ENCODE peak calls at places on chromosomes 12 and 14, in four cellular contexts. C, H, I and J are unnamed samples.

GRCh38 chr12:47022296-47022695 is 57.1 kb upstream of the PCED1B start:
- DNase-seq in C (peak; percentile 82), H (no peak), I (no peak), J (peak; percentile 85)

GRCh38 chr12:2495452-2496112 is 299.2 kb upstream of the FKBP4 start:
- DNase-seq in I (no peak), H (no peak), C (no peak), J (no peak)

GRCh38 chr14:102239231-102239630 is 65.7 kb downstream of the MOK start:
- DNase-seq in I (no peak), C (no peak), H (no peak), J (no peak)

GRCh38 chr14:20415723-20416622 is 2.7 kb upstream of the TEP1 start:
- DNase-seq in H (peak; percentile 84), C (peak; percentile 61), I (peak; percentile 63), J (peak; percentile 72)

GRCh38 chr12:132178801-132179401 is 34.6 kb downstream of the NOC4L start:
- DNase-seq in H (no peak), I (no peak), C (no peak), J (no peak)

GRCh38 chr14:100307215-100308111 is 1.2 kb upstream of the SLC25A29 start:
- DNase-seq in C (peak; percentile 17), I (no peak), H (no peak), J (peak; percentile 19)

GRCh38 chr12:127101086-127101485 is 1165.9 kb upstream of the TMEM132C start:
- DNase-seq in I (no peak), C (no peak), H (no peak), J (no peak)

GRCh38 chr12:11202811-11203210 is 16.1 kb upstream of the TAS2R42 start:
- DNase-seq in H (no peak), I (no peak), C (no peak), J (peak; percentile 52)

GRCh38 chr14:55212611-55213010 is 21.2 kb upstream of the DLGAP5 start:
- DNase-seq in C (no peak), I (no peak), H (no peak), J (no peak)

GRCh38 chr14:96213871-96214465 is 9.3 kb downstream of the BDKRB2 start:
- DNase-seq in H (no peak), I (no peak), C (no peak), J (no peak)

GRCh38 chr14:61500046-61500445 is 178.7 kb downstream of the PRKCH start:
- DNase-seq in H (no peak), C (no peak), I (no peak), J (no peak)

GRCh38 chr12:8780389-8780788 is 42.0 kb upstream of the A2ML1 start:
- DNase-seq in H (peak; percentile 33), C (peak; percentile 44), I (no peak), J (peak; percentile 49)

GRCh38 chr12:109459247-109459646 is 17.9 kb downstream of the KCTD10 start:
- DNase-seq in I (no peak), H (no peak), C (peak; percentile 89), J (peak; percentile 49)

GRCh38 chr12:109462868-109463692 is 14.0 kb downstream of the KCTD10 start:
- DNase-seq in I (no peak), H (no peak), C (peak; percentile 98), J (peak; percentile 96)

GRCh38 chr12:109461846-109462766 is 15.0 kb downstream of the KCTD10 start:
- DNase-seq in H (no peak), C (peak; percentile 95), I (no peak), J (peak; percentile 98)

GRCh38 chr12:109460538-109460937 is 16.6 kb downstream of the KCTD10 start:
- DNase-seq in I (no peak), C (no peak), H (no peak), J (no peak)

GRCh38 chr12:109461049-109461845 is 15.9 kb downstream of the KCTD10 start:
- DNase-seq in I (no peak), C (peak; percentile 62), H (peak; percentile 50), J (peak; percentile 42)
- H3K4me1 ChIP-seq in I (no peaks in the 10 kb centered on the region), C (peaks cover 53% of the 10 kb centered on the region), H (peaks cover 13% of the 10 kb centered on the region), J (peaks cover 78% of the 10 kb centered on the region)

DNA sequence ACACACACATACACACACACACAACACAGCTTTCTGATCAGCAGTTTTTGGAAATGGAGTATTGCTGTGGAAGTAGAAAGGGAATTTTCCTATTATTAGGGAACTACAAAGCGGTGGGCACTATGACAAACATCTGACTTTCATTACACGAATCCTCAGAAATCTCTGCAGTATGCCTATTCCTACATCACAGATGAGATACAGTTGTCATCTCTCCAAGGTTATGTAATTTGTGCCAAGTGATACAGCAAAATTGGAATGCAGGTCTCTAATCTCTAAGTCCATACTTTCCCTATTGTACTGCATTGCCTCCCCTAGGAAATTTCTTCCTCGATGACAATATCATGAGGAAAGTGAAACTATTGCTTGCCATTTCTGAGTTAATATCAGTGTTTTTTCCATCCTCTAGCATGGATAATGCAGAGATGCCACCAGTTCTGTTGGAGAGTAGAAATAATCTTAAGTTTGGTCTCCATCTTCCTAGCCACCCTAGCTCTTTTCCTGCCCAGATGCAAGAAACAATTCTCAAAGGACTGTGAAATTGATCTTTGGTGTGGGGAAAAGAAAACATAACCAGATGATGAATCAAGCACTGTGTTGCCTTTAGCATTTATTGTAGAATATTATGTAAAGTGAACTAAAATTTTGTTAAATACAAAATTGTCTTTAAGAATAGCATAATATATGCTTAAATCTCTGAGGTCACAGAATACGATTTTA is 94.7 kb downstream of the ERGIC2 start:
- DNase-seq in I (no peak), H (no peak), C (peak; percentile 25), J (peak; percentile 34)
- H2AFZ ChIP-seq in I (no peak overlapping the region), H (no peak overlapping the region), C (no peak overlapping the region), J (peak overlapping the region; percentile 28)

DNA sequence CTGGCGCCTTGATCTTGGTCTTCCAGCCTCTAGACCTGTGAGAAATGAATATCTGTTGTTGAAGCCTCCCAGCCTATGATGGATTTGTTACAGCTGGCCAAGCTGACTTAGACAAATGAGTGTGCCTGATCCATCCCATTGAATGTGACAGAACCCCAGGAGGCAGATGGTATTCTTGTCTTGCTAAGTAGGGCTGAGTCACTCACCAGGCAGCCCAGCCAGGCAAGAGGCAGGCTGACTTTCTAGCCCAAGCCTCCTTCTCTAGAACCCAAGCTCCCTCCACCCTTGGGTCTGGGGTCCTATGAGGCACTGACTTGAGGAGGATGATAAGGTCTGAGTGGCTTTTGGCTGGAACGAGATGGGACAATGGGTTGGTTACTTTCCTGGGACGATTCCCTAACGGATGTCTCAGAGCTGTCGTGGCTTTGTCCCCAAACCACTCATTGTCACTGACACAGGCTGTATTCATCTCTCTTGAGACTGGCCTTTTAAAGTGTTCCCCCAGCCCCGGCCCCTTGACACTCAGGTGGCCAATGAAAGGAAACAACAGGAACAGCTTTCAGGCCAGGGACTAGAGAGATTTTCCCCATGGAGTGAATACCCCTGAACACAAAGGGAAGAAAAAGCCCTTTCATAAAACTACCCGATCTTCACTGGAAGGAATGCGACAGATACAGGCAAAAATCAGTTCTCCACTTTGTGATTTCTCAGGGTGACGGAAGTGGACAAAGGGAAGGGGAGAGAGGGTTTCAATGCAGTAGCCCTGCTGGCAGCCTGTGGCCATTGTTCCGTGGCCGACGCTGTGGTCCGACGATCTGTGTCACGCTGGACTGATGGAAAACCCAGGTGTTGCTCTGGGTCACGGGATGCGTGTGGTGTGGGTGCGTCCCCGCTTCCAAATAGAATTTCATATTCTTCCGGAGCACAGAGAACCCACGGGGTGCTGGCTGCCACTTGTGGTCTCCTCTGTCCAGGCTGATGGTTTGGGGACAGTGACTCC is 264.3 kb downstream of the AACS start:
- DNase-seq in H (no peak), C (no peak), I (no peak), J (no peak)
- H3K4me2 ChIP-seq in H (no peak overlapping the region), C (no peak overlapping the region), I (no peak overlapping the region), J (no peak overlapping the region)

DNA sequence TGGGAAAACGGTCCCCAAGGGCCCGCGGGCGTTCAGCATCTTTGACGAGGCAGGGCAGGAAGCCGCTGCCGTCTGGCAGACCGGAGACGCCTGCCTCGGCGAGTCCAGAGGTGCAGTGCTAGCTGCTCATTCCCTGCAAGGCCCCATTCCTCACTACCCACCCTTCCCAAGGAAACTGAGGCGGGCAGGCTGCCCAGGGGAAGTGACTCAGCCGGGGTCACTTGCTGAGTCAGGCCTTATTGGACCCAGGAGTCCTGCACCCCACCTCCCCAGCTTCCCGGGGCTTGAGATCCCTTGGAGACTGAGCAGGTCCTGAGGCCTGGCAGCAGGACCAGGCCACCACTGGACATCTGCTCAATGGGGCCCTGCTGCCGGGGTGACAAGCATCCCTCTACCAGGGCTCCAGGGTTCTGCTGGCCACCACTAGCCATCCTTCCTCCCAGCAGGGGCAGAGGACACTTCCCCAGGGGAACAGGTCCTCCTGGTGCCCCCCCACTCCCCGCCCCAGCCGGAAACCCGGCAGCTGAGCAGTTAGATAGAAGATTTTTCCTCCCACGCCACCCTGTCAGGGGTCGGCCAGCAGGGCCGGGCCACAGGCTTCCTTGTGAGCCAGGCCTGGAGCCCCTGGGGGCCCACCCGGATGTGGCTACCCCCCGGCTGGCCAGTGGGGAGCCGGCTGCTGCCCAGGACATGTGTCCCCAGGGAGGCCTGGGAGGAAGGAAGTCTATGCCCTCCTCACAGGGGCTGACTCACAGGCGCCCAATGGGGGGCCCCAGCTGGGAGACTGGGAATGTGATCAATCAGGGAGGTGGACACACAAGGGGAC is 3.9 kb downstream of the SH2B3 start:
- DNase-seq in C (peak; percentile 67), I (no peak), H (peak; percentile 37), J (peak; percentile 87)
- H3K4me1 ChIP-seq in C (peaks cover 43% of the 10 kb centered on the region), I (peaks cover 42% of the 10 kb centered on the region), H (peaks cover 63% of the 10 kb centered on the region), J (peaks cover 65% of the 10 kb centered on the region)

GRCh38 chr14:92362781-92363235 is 39.8 kb downstream of the SLC24A4 start:
- DNase-seq in I (no peak), H (no peak), C (peak; percentile 13), J (peak; percentile 90)
- H2AFZ ChIP-seq in I (no peak overlapping the region), H (no peak overlapping the region), C (no peak overlapping the region), J (no peak overlapping the region)

GRCh38 chr12:76422154-76422877 is 74.1 kb upstream of the BBS10 start:
- DNase-seq in C (peak; percentile 10), I (no peak), H (no peak), J (peak; percentile 43)
- H3K4me2 ChIP-seq in C (peak overlapping the region; percentile 99), I (no peak overlapping the region), H (no peak overlapping the region), J (peak overlapping the region; percentile 97)

GRCh38 chr14:89996963-89997362 is 41.2 kb downstream of the TDP1 start:
- DNase-seq in C (no peak), I (no peak), H (no peak), J (no peak)
- H3K4me1 ChIP-seq in C (no peaks in the 10 kb centered on the region), I (no peaks in the 10 kb centered on the region), H (no peaks in the 10 kb centered on the region), J (no peaks in the 10 kb centered on the region)